ENCODE peak calls at places on chromosomes 7 and 10, in ten cellular contexts. B, A, G, M, K, U, C, Z, S and D are unnamed samples.

GRCh38 chr7:157873664-157874063 is 536.9 kb downstream of the DNAJB6 start:
- DNase-seq in B (no peak), C (no peak), S (no peak), A (no peak), U (no peak), G (no peak), Z (no peak), K (no peak), M (no peak), D (no peak)

GRCh38 chr10:44569193-44570091 is 184.5 kb upstream of the CXCL12 start:
- DNase-seq in M (no peak), K (no peak), B (peak), A (no peak), Z (no peak), S (peak), G (no peak), U (no peak), C (peak), D (no peak)

GRCh38 chr10:73586583-73586984 is 4.6 kb downstream of the USP54 start:
- DNase-seq in K (no peak), M (peak), C (no peak), A (no peak), Z (no peak), B (peak), U (no peak), S (no peak), G (no peak), D (peak)

GRCh38 chr7:117839507-117839906 is 33.7 kb downstream of the CTTNBP2 start:
- DNase-seq in U (no peak), B (no peak), A (no peak), K (no peak), Z (no peak), S (no peak), C (no peak), G (no peak), M (no peak), D (no peak)

GRCh38 chr7:80415522-80415921 is 96.3 kb downstream of the GNAT3 start:
- DNase-seq in C (no peak), B (no peak), S (no peak), U (no peak), M (peak), Z (no peak), A (no peak), K (no peak), G (no peak), D (no peak)

GRCh38 chr7:42236266-42237161 is 495 bp downstream of the GLI3 start:
- DNase-seq in U (peak), G (no peak), K (peak), B (peak), S (peak), M (peak), A (peak), C (peak), Z (no peak), D (no peak)

GRCh38 chr10:34213193-34213804 is 601.8 kb downstream of the PARD3 start:
- DNase-seq in Z (no peak), K (no peak), A (no peak), M (no peak), U (no peak), S (no peak), C (no peak), B (no peak), G (no peak), D (no peak)

GRCh38 chr7:47714669-47715607 is 133.0 kb upstream of the TNS3 start:
- DNase-seq in G (no peak), K (no peak), B (no peak), M (no peak), C (no peak), U (no peak), A (no peak), Z (no peak), S (no peak), D (no peak)

GRCh38 chr7:152106990-152107389 is 81.5 kb downstream of the GALNT11 start:
- DNase-seq in S (no peak), U (no peak), M (no peak), C (no peak), B (no peak), K (no peak), G (no peak), A (no peak), Z (no peak), D (no peak)

GRCh38 chr7:127417346-127417745 is 24.8 kb upstream of the ZNF800 start:
- DNase-seq in C (no peak), U (no peak), S (no peak), B (no peak), G (no peak), M (no peak), Z (no peak), A (no peak), K (no peak), D (no peak)

GRCh38 chr10:32179836-32180235 is 123.6 kb upstream of the KIF5B start:
- DNase-seq in K (no peak), C (no peak), Z (no peak), S (no peak), B (no peak), A (no peak), U (no peak), M (no peak), G (no peak), D (no peak)

GRCh38 chr7:47794016-47794415 is 154.2 kb downstream of the PKD1L1 start:
- DNase-seq in G (no peak), U (no peak), B (no peak), Z (no peak), K (no peak), A (no peak), C (no peak), M (no peak), S (no peak), D (no peak)

GRCh38 chr10:131792011-131792651 is 108.7 kb upstream of the PPP2R2D start:
- DNase-seq in C (no peak), A (no peak), U (no peak), Z (no peak), M (no peak), S (peak), G (no peak), B (no peak), K (no peak), D (no peak)

GRCh38 chr10:29926649-29927048 is 132.7 kb downstream of the JCAD start:
- DNase-seq in U (no peak), A (no peak), Z (no peak), G (no peak), C (no peak), B (peak), S (peak), K (no peak), M (peak), D (no peak)

GRCh38 chr10:49187044-49187484 is 1.1 kb downstream of the TMEM273 start:
- DNase-seq in U (no peak), K (no peak), S (no peak), A (no peak), Z (no peak), M (no peak), G (no peak), C (no peak), B (no peak), D (no peak)

GRCh38 chr7:157032128-157032527 is 21.7 kb upstream of the MNX1 start:
- DNase-seq in S (no peak), U (no peak), C (no peak), K (no peak), G (no peak), M (no peak), Z (no peak), A (no peak), B (no peak), D (no peak)

GRCh38 chr10:119498889-119499864 is 43.3 kb downstream of the RGS10 start:
- DNase-seq in B (no peak), A (no peak), M (peak), C (no peak), K (no peak), U (no peak), Z (no peak), G (no peak), S (no peak), D (no peak)

GRCh38 chr7:88309845-88310244 is 3.2 kb upstream of the STEAP4 start:
- DNase-seq in B (no peak), K (no peak), A (no peak), G (no peak), M (no peak), S (no peak), U (no peak), Z (no peak), C (no peak), D (no peak)

GRCh38 chr7:134548877-134549276 is at the start of gene AKR1B15:
- DNase-seq in A (no peak), C (no peak), U (peak), S (no peak), G (no peak), Z (no peak), M (peak), K (no peak), B (no peak), D (no peak)

GRCh38 chr10:103145860-103146466 is 47.1 kb downstream of the NT5C2 start:
- DNase-seq in K (no peak), C (no peak), Z (no peak), B (peak), S (no peak), A (peak), G (no peak), U (peak), M (peak), D (peak)

GRCh38 chr7:107291434-107291833 is 122.6 kb downstream of the HBP1 start:
- DNase-seq in C (no peak), G (no peak), S (no peak), A (no peak), U (no peak), K (no peak), M (no peak), Z (no peak), B (no peak), D (no peak)

GRCh38 chr10:69716711-69717560 is 84.8 kb upstream of the COL13A1 start:
- DNase-seq in Z (no peak), C (peak), S (peak), G (no peak), B (peak), M (peak), U (peak), K (no peak), A (peak), D (peak)

GRCh38 chr10:11073410-11073809 is 55.7 kb downstream of the CELF2 start:
- DNase-seq in A (no peak), S (no peak), Z (no peak), U (no peak), C (no peak), K (no peak), M (no peak), B (no peak), G (no peak), D (no peak)

GRCh38 chr7:101940830-101941229 is 123.4 kb downstream of the CUX1 start:
- DNase-seq in C (no peak), K (no peak), B (no peak), Z (peak), S (peak), A (no peak), M (peak), U (no peak), G (peak), D (no peak)

GRCh38 chr10:70274643-70275042 is 9.2 kb downstream of the NPFFR1 start:
- DNase-seq in S (no peak), Z (no peak), G (no peak), K (peak), U (no peak), M (peak), B (peak), C (peak), A (no peak), D (peak)

GRCh38 chr10:91043173-91043910 is 122.5 kb upstream of the ANKRD1 start:
- DNase-seq in C (no peak), A (peak), G (no peak), B (peak), U (no peak), M (peak), K (no peak), S (no peak), Z (no peak), D (no peak)

GRCh38 chr7:135236727-135237126 is 3.1 kb downstream of the STRA8 start:
- DNase-seq in Z (no peak), U (no peak), B (no peak), K (no peak), A (no peak), M (no peak), G (no peak), S (no peak), C (no peak), D (no peak)

GRCh38 chr7:144854839-144855424 is 19.1 kb upstream of the TPK1 start:
- DNase-seq in S (no peak), G (peak), B (peak), K (peak), U (no peak), C (no peak), M (peak), Z (no peak), A (no peak), D (no peak)